ENCODE peak calls at places on chromosomes 7 and 10, in six cellular contexts. U, W, I, S, C and T are unnamed samples.
A peak's percentile ranks its signal among the peaks of the same experiment; 100 is the strongest.

GRCh38 chr10:32149257-32149955 is 93.2 kb upstream of the KIF5B start:
- DNase-seq in U (no peak), W (peak; percentile 87), I (peak; percentile 90), S (peak; percentile 45), C (peak; percentile 52), T (no peak)

GRCh38 chr10:23437987-23438546 is 808 bp upstream of the OTUD1 start:
- DNase-seq in U (no peak), W (no peak), I (no peak), S (no peak), C (no peak), T (no peak)

GRCh38 chr7:151790826-151791379 is 86.0 kb downstream of the PRKAG2 start:
- DNase-seq in U (no peak), W (no peak), I (no peak), S (no peak), C (no peak), T (no peak)

GRCh38 chr7:30556854-30557644 is 37.6 kb upstream of the GARS1 start:
- DNase-seq in U (no peak), W (peak; percentile 25), I (peak; percentile 20), S (no peak), C (no peak), T (no peak)

GRCh38 chr10:71748671-71749191 is 24.6 kb downstream of the VSIR start:
- DNase-seq in U (peak; percentile 72), W (no peak), I (no peak), S (no peak), C (no peak), T (no peak)

GRCh38 chr10:79412516-79412915 is 32.9 kb downstream of the ZCCHC24 start:
- DNase-seq in U (no peak), W (no peak), I (no peak), S (no peak), C (no peak), T (no peak)

GRCh38 chr10:70475661-70476060 is 2.9 kb upstream of the PALD1 start:
- DNase-seq in U (no peak), W (peak; percentile 8), I (peak; percentile 69), S (no peak), C (no peak), T (peak; percentile 17)

GRCh38 chr10:585502-585901 is 104.0 kb downstream of the DIP2C start:
- DNase-seq in U (no peak), W (no peak), I (no peak), S (no peak), C (no peak), T (no peak)

GRCh38 chr10:117568226-117568625 is 25.7 kb downstream of the EMX2 start:
- DNase-seq in U (no peak), W (no peak), I (no peak), S (no peak), C (no peak), T (no peak)

GRCh38 chr10:101021239-101021638 is 9.7 kb downstream of the PDZD7 start:
- DNase-seq in U (no peak), W (no peak), I (no peak), S (no peak), C (no peak), T (no peak)

GRCh38 chr7:140631006-140631405 is 9.6 kb downstream of the DENND2A start:
- DNase-seq in U (no peak), W (no peak), I (no peak), S (no peak), C (no peak), T (no peak)

GRCh38 chr7:10685040-10685439 is 288.6 kb upstream of the PHF14 start:
- DNase-seq in U (no peak), W (no peak), I (no peak), S (no peak), C (no peak), T (no peak)

GRCh38 chr10:1530871-1531517 is 206.3 kb downstream of the ADARB2 start:
- DNase-seq in U (no peak), W (no peak), I (no peak), S (no peak), C (no peak), T (no peak)

GRCh38 chr10:28664369-28664740 is 13.0 kb upstream of the BAMBI start:
- DNase-seq in U (no peak), W (peak; percentile 79), I (peak; percentile 33), S (peak; percentile 33), C (no peak), T (no peak)

GRCh38 chr7:12796397-12797136 is 109.1 kb downstream of the ARL4A start:
- DNase-seq in U (no peak), W (no peak), I (no peak), S (no peak), C (no peak), T (no peak)

GRCh38 chr10:46028584-46029570 is 1.5 kb downstream of the NCOA4 start:
- DNase-seq in U (peak; percentile 8), W (peak; percentile 81), I (peak; percentile 32), S (peak; percentile 51), C (peak; percentile 55), T (peak; percentile 91)

GRCh38 chr10:13453896-13454295 is 74.9 kb downstream of the BEND7 start:
- DNase-seq in U (no peak), W (no peak), I (no peak), S (no peak), C (no peak), T (no peak)

GRCh38 chr7:137940656-137941518 is 61.0 kb downstream of the CREB3L2 start:
- DNase-seq in U (no peak), W (peak; percentile 80), I (peak; percentile 30), S (no peak), C (no peak), T (no peak)